ENCODE peak calls at places on chromosomes 1 and 21, in four cellular contexts. L is GM12878, G is HepG2, Q is H1. P is an unnamed sample.

GRCh38 chr1:204714861-204715511 is 29.4 kb upstream of the LRRN2 start:
- DNase-seq in L (peak; percentile 51), G (no peak), Q (no peak), P (peak; percentile 100)

GRCh38 chr1:219430419-219430818 is 182.5 kb downstream of the ZC3H11B start:
- DNase-seq in L (no peak), G (no peak), Q (no peak), P (no peak)

GRCh38 chr1:104780470-104781078 is 1030.9 kb downstream of the AMY1C start:
- DNase-seq in L (no peak), G (peak; percentile 19), Q (no peak), P (peak; percentile 13)

GRCh38 chr21:38775733-38776132 is 30.0 kb upstream of the ETS2 start:
- DNase-seq in L (no peak), G (no peak), Q (no peak), P (no peak)

GRCh38 chr1:4689941-4690635 is 35.7 kb downstream of the AJAP1 start:
- DNase-seq in L (no peak), G (no peak), Q (no peak), P (no peak)

GRCh38 chr1:3998086-3998485 is 98.0 kb upstream of the C1orf174 start:
- DNase-seq in L (no peak), G (no peak), Q (no peak), P (no peak)

GRCh38 chr1:32695098-32695904 is 7.3 kb downstream of the SYNC start:
- DNase-seq in L (no peak), G (peak; percentile 81), Q (no peak), P (no peak)

GRCh38 chr1:8567146-8567545 is 249.2 kb downstream of the SLC45A1 start:
- DNase-seq in L (no peak), G (peak; percentile 22), Q (no peak), P (no peak)

GRCh38 chr1:119917304-119918055 is 21.2 kb upstream of the ADAM30 start:
- DNase-seq in L (no peak), G (no peak), Q (no peak), P (no peak)

GRCh38 chr1:9845914-9846313 is 22.1 kb upstream of the CLSTN1 start:
- DNase-seq in L (no peak), G (no peak), Q (no peak), P (no peak)

GRCh38 chr1:71350805-71351204 is 270.0 kb upstream of the ZRANB2 start:
- DNase-seq in L (no peak), G (no peak), Q (no peak), P (no peak)

GRCh38 chr21:43369124-43369523 is 57.8 kb downstream of the SIK1 start:
- DNase-seq in L (no peak), G (peak; percentile 31), Q (no peak), P (no peak)

GRCh38 chr1:246428542-246429308 is 78.4 kb downstream of the SMYD3 start:
- DNase-seq in L (peak; percentile 40), G (no peak), Q (no peak), P (no peak)

GRCh38 chr1:155379180-155379876 is 58.6 kb downstream of the RUSC1 start:
- DNase-seq in L (no peak), G (no peak), Q (no peak), P (no peak)
- TF ChIP-seq SUZ12 in L (no peak), G (no peak), Q (no peak), P (no peak)

GRCh38 chr1:209651148-209651547 is 1.1 kb downstream of the LAMB3 start:
- DNase-seq in L (no peak), G (no peak), Q (no peak), P (peak; percentile 44)

GRCh38 chr1:209650454-209650853 is 1.8 kb downstream of the LAMB3 start:
- DNase-seq in L (no peak), G (no peak), Q (no peak), P (no peak)

GRCh38 chr1:209647212-209647611 is 5.0 kb downstream of the LAMB3 start:
- DNase-seq in L (no peak), G (no peak), Q (no peak), P (no peak)

GRCh38 chr1:209648366-209648765 is 3.9 kb downstream of the LAMB3 start:
- DNase-seq in L (no peak), G (no peak), Q (no peak), P (no peak)

GRCh38 chr1:209648931-209649776 is 3.1 kb downstream of the LAMB3 start:
- DNase-seq in L (no peak), G (peak; percentile 13), Q (no peak), P (no peak)
- H3K4me1 ChIP-seq in L (peaks cover 20% of the 10 kb centered on the region), G (peaks cover 20% of the 10 kb centered on the region), Q (peaks cover 11% of the 10 kb centered on the region), P (peaks cover 16% of the 10 kb centered on the region)

GRCh38 chr1:31524196-31524967 is 51.9 kb upstream of the TINAGL1 start:
- DNase-seq in L (no peak), G (no peak), Q (no peak), P (no peak)
- TF ChIP-seq SUZ12 in L (no peak), G (no peak), Q (no peak), P (no peak)

GRCh38 chr1:31148409-31148808 is 82.9 kb upstream of the PUM1 start:
- DNase-seq in L (no peak), G (no peak), Q (no peak), P (no peak)
- H3K4me1 ChIP-seq in L (no peaks in the 10 kb centered on the region), G (peaks cover 12% of the 10 kb centered on the region), Q (peaks cover 3% of the 10 kb centered on the region), P (peaks cover 7% of the 10 kb centered on the region)

GRCh38 chr1:156583821-156584622 is 4.5 kb downstream of the TTC24 start:
- DNase-seq in L (no peak), G (peak; percentile 40), Q (peak; percentile 88), P (peak; percentile 92)
- TF ChIP-seq SUZ12 in L (no peak), G (no peak), Q (no peak), P (no peak)